ENCODE peak calls at places on chromosomes 3 and 15, in five cellular contexts. O is EL, R is hippocampal formation, K is DND-41, B is activated gamma-delta T cell treated with Interleukin-2 at 50 U/mL for 16 hours. X is an unnamed sample.

GRCh38 chr15:67981118-67981685 is 72.9 kb upstream of the PIAS1 start:
- DNase-seq in O (no peak), R (no peak), K (no peak), B (no peak), X (no peak)

GRCh38 chr3:30511524-30512278 is 94.7 kb upstream of the TGFBR2 start:
- DNase-seq in O (peak), R (no peak), K (no peak), B (no peak), X (no peak)

GRCh38 chr3:12255393-12255792 is 33.5 kb upstream of the PPARG start:
- DNase-seq in O (no peak), R (no peak), K (no peak), B (no peak), X (no peak)

GRCh38 chr15:34600920-34601319 is 17.5 kb upstream of the GOLGA8B start:
- DNase-seq in O (no peak), R (no peak), K (no peak), B (no peak), X (no peak)

GRCh38 chr3:4166540-4166939 is 136.6 kb upstream of the SETMAR start:
- DNase-seq in O (no peak), R (no peak), K (no peak), B (no peak), X (no peak)

GRCh38 chr3:12178091-12178820 is 19.5 kb upstream of the TIMP4 start:
- DNase-seq in O (peak), R (no peak), K (no peak), B (no peak), X (no peak)

GRCh38 chr3:191301017-191301416 is 28.2 kb upstream of the CCDC50 start:
- DNase-seq in O (no peak), R (no peak), K (no peak), B (no peak), X (no peak)

GRCh38 chr3:55724851-55725250 is 237.7 kb upstream of the WNT5A start:
- DNase-seq in O (no peak), R (no peak), K (no peak), B (no peak), X (no peak)

GRCh38 chr15:85458764-85459163 is 78.4 kb downstream of the AKAP13 start:
- DNase-seq in O (no peak), R (no peak), K (no peak), B (no peak), X (no peak)

GRCh38 chr15:68385240-68385561 is 46.8 kb downstream of the ITGA11 start:
- DNase-seq in O (no peak), R (no peak), K (no peak), B (no peak), X (no peak)

GRCh38 chr3:53496984-53497383 is 2.6 kb downstream of the CACNA1D start:
- DNase-seq in O (no peak), R (no peak), K (no peak), B (no peak), X (no peak)

GRCh38 chr3:141100531-141101320 is 49.6 kb downstream of the SPSB4 start:
- DNase-seq in O (no peak), R (no peak), K (no peak), B (no peak), X (no peak)

GRCh38 chr3:12946661-12947316 is 105.4 kb upstream of the RPL32 start:
- DNase-seq in O (no peak), R (no peak), K (no peak), B (no peak), X (no peak)

GRCh38 chr3:59115355-59116136 is 65.7 kb upstream of the CFAP20DC start:
- DNase-seq in O (no peak), R (no peak), K (no peak), B (no peak), X (no peak)

GRCh38 chr15:58469432-58470353 is 37.9 kb downstream of the LIPC start:
- DNase-seq in O (peak), R (no peak), K (peak), B (no peak), X (no peak)

GRCh38 chr3:165549665-165550064 is 287.6 kb downstream of the BCHE start:
- DNase-seq in O (no peak), R (no peak), K (peak), B (no peak), X (no peak)

GRCh38 chr3:146334151-146334550 is 83.2 kb upstream of the PLSCR4 start:
- DNase-seq in O (peak), R (no peak), K (no peak), B (no peak), X (no peak)

GRCh38 chr3:44136421-44136820 is 105.3 kb upstream of the TOPAZ1 start:
- DNase-seq in O (no peak), R (no peak), K (peak), B (no peak), X (peak)

GRCh38 chr3:12180218-12180617 is 21.5 kb upstream of the TIMP4 start:
- DNase-seq in O (peak), R (no peak), K (no peak), B (no peak), X (no peak)

GRCh38 chr15:73598540-73599195 is 34.5 kb downstream of the NPTN start:
- DNase-seq in O (no peak), R (no peak), K (no peak), B (no peak), X (no peak)

GRCh38 chr3:31790516-31791148 is 190.4 kb downstream of the OSBPL10 start:
- DNase-seq in O (no peak), R (no peak), K (peak), B (no peak), X (no peak)

GRCh38 chr15:69595009-69595825 is 142.6 kb downstream of the RPLP1 start:
- DNase-seq in O (no peak), R (peak), K (no peak), B (no peak), X (no peak)

GRCh38 chr3:195005251-195005620 is 265.7 kb downstream of the XXYLT1 start:
- DNase-seq in O (no peak), R (no peak), K (no peak), B (no peak), X (no peak)

X was measured in neuronal stem cell.